ENCODE peak calls at places on chromosomes 4 and X, in seven cellular contexts. N is AG20443; P is LHCN-M2; A is HS-27A; O is NCI-H345; S is NCI-H510A treated with DMSO at 0.1 percent for 48 hours; I is activated CD8-positive, alpha-beta memory T cell treated with anti-CD3 and anti-CD28 coated beads, Interleukin-2, amount 50 U/mL, for 4 hours. L is an unnamed sample.

GRCh38 chr4:186368291-186368690 is 102.3 kb downstream of the F11 start:
- DNase-seq in O (peak), A (no peak), S (no peak), I (no peak), P (no peak), N (no peak), L (no peak)

GRCh38 chrX:150856101-150856500 is 42.4 kb downstream of the CD99L2 start:
- DNase-seq in O (no peak), A (no peak), I (no peak), S (no peak), N (no peak), P (no peak), L (no peak)

GRCh38 chr4:87589531-87589930 is 18.8 kb upstream of the DSPP start:
- DNase-seq in I (no peak), N (peak), O (no peak), A (peak), S (no peak), P (peak), L (no peak)

GRCh38 chrX:127732709-127733108 is 319.5 kb downstream of the ACTRT1 start:
- DNase-seq in O (no peak), P (no peak), N (no peak), I (no peak), S (no peak), A (no peak), L (no peak)

GRCh38 chr4:46432923-46433322 is 43.0 kb upstream of the GABRA2 start:
- DNase-seq in S (no peak), I (no peak), O (no peak), P (no peak), N (no peak), A (no peak), L (no peak)

GRCh38 chrX:46559062-46559461 is 13.8 kb upstream of the ZNF674 start:
- DNase-seq in A (no peak), P (no peak), N (no peak), O (no peak), I (no peak), S (no peak), L (no peak)

GRCh38 chrX:17587352-17587751 is 149.9 kb upstream of the SCML1 start:
- DNase-seq in S (no peak), A (no peak), O (no peak), N (no peak), I (no peak), P (no peak), L (no peak)

GRCh38 chrX:150324035-150324728 is 38.9 kb upstream of the MAMLD1 start:
- DNase-seq in A (peak), P (peak), S (no peak), I (no peak), N (peak), O (no peak), L (no peak)

GRCh38 chr4:156805696-156806095 is 165.9 kb downstream of the PDGFC start:
- DNase-seq in N (no peak), I (no peak), S (peak), O (no peak), P (peak), A (no peak), L (no peak)

GRCh38 chrX:152072236-152072635 is 66.1 kb downstream of the MAGEA10 start:
- DNase-seq in O (no peak), N (peak), P (peak), I (no peak), S (no peak), A (peak), L (no peak)